ENCODE peak calls at places on chromosomes 11 and 22, in ten cellular contexts. E, S, F, I, V, G, H, Z, R and B are unnamed samples.

GRCh38 chr22:29907753-29908515 is 25.0 kb downstream of the MTMR3 start:
- DNase-seq in S (no peak), R (no peak), F (peak), V (no peak), H (no peak), G (no peak), Z (peak), I (peak), E (no peak), B (no peak)

GRCh38 chr22:41030891-41031290 is 61.5 kb upstream of the EP300 start:
- DNase-seq in H (no peak), R (no peak), I (no peak), S (no peak), G (no peak), F (peak), E (no peak), V (no peak), Z (no peak), B (no peak)

GRCh38 chr22:34427841-34428240 is 507.6 kb upstream of the LARGE1 start:
- DNase-seq in G (no peak), V (no peak), H (no peak), S (no peak), I (no peak), Z (no peak), R (no peak), F (no peak), E (no peak), B (no peak)

GRCh38 chr11:71519546-71519945 is 7.5 kb upstream of the KRTAP5-7 start:
- DNase-seq in G (no peak), I (no peak), Z (no peak), S (no peak), F (no peak), R (no peak), H (no peak), V (no peak), E (no peak), B (no peak)

GRCh38 chr11:63837719-63838118 is 1.2 kb upstream of the MARK2 start:
- DNase-seq in V (no peak), F (no peak), E (no peak), I (no peak), Z (no peak), G (no peak), H (peak), R (no peak), S (no peak), B (no peak)

GRCh38 chr11:9765320-9766101 is 101.6 kb downstream of the SWAP70 start:
- DNase-seq in G (no peak), Z (peak), S (no peak), V (peak), F (peak), E (no peak), H (no peak), I (no peak), R (peak), B (no peak)

GRCh38 chr11:64687204-64687603 is 35.8 kb downstream of the NRXN2 start:
- DNase-seq in G (no peak), V (no peak), H (no peak), S (no peak), Z (peak), F (no peak), R (no peak), I (no peak), E (no peak), B (no peak)

GRCh38 chr11:16759857-16760256 is 21.4 kb downstream of the C11orf58 start:
- DNase-seq in F (no peak), S (no peak), H (no peak), R (no peak), Z (no peak), V (no peak), I (no peak), G (no peak), E (no peak), B (no peak)

GRCh38 chr22:38638216-38638615 is 18.0 kb downstream of the FAM227A start:
- DNase-seq in Z (no peak), E (no peak), F (no peak), S (no peak), I (no peak), G (no peak), H (no peak), R (no peak), V (no peak), B (no peak)

GRCh38 chr11:74153224-74153623 is 17.6 kb downstream of the C2CD3 start:
- DNase-seq in H (no peak), I (no peak), E (no peak), R (no peak), Z (no peak), V (no peak), F (no peak), S (no peak), G (no peak), B (no peak)

GRCh38 chr11:67687986-67688385 is 13.6 kb upstream of the ALDH3B2 start:
- DNase-seq in E (no peak), V (no peak), R (no peak), F (no peak), G (no peak), I (no peak), S (no peak), Z (no peak), H (no peak), B (no peak)

GRCh38 chr22:28316014-28316413 is 363.6 kb downstream of the TTC28 start:
- DNase-seq in V (no peak), Z (no peak), F (no peak), E (no peak), G (no peak), S (no peak), I (no peak), R (no peak), H (no peak), B (no peak)

GRCh38 chr11:119993732-119994131 is 144.2 kb downstream of the TRIM29 start:
- DNase-seq in R (no peak), E (no peak), I (no peak), S (no peak), Z (no peak), F (no peak), G (no peak), H (no peak), V (no peak), B (no peak)

GRCh38 chr11:92269021-92269420 is 44.4 kb downstream of the FAT3 start:
- DNase-seq in E (no peak), S (no peak), R (no peak), I (no peak), H (no peak), Z (no peak), G (no peak), V (no peak), F (peak), B (no peak)

GRCh38 chr11:66317766-66318575 is 1.1 kb upstream of the CD248 start:
- DNase-seq in G (peak), Z (no peak), S (peak), I (peak), E (no peak), H (peak), V (peak), R (peak), F (peak), B (no peak)

GRCh38 chr11:116035972-116036371 is 531.8 kb upstream of the CADM1 start:
- DNase-seq in I (no peak), E (no peak), V (no peak), Z (no peak), S (no peak), H (no peak), F (no peak), G (no peak), R (no peak), B (no peak)

GRCh38 chr11:65187146-65187675 is 5.5 kb downstream of the CAPN1 start:
- DNase-seq in V (no peak), E (no peak), H (no peak), G (no peak), F (no peak), Z (no peak), I (no peak), S (no peak), R (peak), B (no peak)

GRCh38 chr11:85133636-85134035 is 493.5 kb downstream of the DLG2 start:
- DNase-seq in Z (no peak), R (no peak), I (no peak), S (no peak), E (no peak), V (no peak), H (no peak), G (no peak), F (no peak), B (no peak)

GRCh38 chr22:46456818-46457163 is 80.6 kb downstream of the CELSR1 start:
- DNase-seq in E (no peak), S (no peak), I (no peak), V (no peak), G (no peak), H (no peak), F (no peak), R (no peak), Z (no peak), B (no peak)

GRCh38 chr11:36507824-36508489 is 2.1 kb downstream of the TRAF6 start:
- DNase-seq in H (no peak), S (no peak), F (no peak), I (no peak), V (no peak), Z (no peak), E (no peak), G (no peak), R (no peak), B (no peak)

GRCh38 chr22:49548356-49549202 is 279.1 kb downstream of the BRD1 start:
- DNase-seq in V (peak), I (no peak), Z (no peak), S (no peak), H (peak), E (no peak), F (no peak), G (no peak), R (peak), B (no peak)

GRCh38 chr11:48049036-48049435 is 68.7 kb downstream of the PTPRJ start:
- DNase-seq in F (no peak), H (no peak), R (no peak), G (no peak), V (no peak), I (no peak), Z (no peak), E (no peak), S (no peak), B (no peak)

GRCh38 chr11:91147885-91148284 is 925.0 kb upstream of the CHORDC1 start:
- DNase-seq in R (no peak), F (no peak), I (no peak), G (no peak), S (no peak), V (no peak), Z (no peak), E (no peak), H (no peak), B (no peak)

GRCh38 chr11:36376315-36376887 is 80.3 kb downstream of the PRR5L start:
- DNase-seq in Z (peak), V (peak), G (no peak), F (peak), E (no peak), S (no peak), H (peak), I (no peak), R (peak), B (no peak)

GRCh38 chr11:61881397-61881796 is 9.9 kb downstream of the FADS3 start:
- DNase-seq in R (peak), E (no peak), F (no peak), I (no peak), S (no peak), Z (no peak), H (no peak), G (no peak), V (no peak), B (no peak)

GRCh38 chr11:80873309-80873999 is 1432.6 kb upstream of the TENM4 start:
- DNase-seq in G (no peak), H (no peak), Z (no peak), E (no peak), S (no peak), R (no peak), V (no peak), F (no peak), I (no peak), B (no peak)

GRCh38 chr11:74870485-74870884 is 78.4 kb downstream of the XRRA1 start:
- DNase-seq in V (no peak), S (no peak), I (no peak), F (peak), G (no peak), Z (no peak), R (peak), E (no peak), H (no peak), B (no peak)

GRCh38 chr11:119479685-119480275 is 56.8 kb upstream of the THY1 start:
- DNase-seq in E (no peak), G (no peak), H (no peak), I (no peak), Z (no peak), S (no peak), F (peak), V (peak), R (peak), B (no peak)

GRCh38 chr11:10455637-10456487 is 798 bp downstream of the AMPD3 start:
- DNase-seq in S (peak), H (peak), E (peak), I (peak), G (peak), Z (no peak), R (peak), F (peak), V (peak), B (peak)

GRCh38 chr22:30990675-30991074 is 21.6 kb downstream of the TUG1 start:
- DNase-seq in I (no peak), F (no peak), H (no peak), S (no peak), E (no peak), R (no peak), G (no peak), V (no peak), Z (no peak), B (no peak)

GRCh38 chr22:18000441-18001039 is 23.8 kb downstream of the MICAL3 start:
- DNase-seq in Z (peak), H (peak), E (no peak), S (peak), R (peak), V (peak), F (no peak), I (no peak), G (no peak), B (peak)